ENCODE peak calls at places on chromosome 19, in seven cellular contexts. W is colonic mucosa, P is body of pancreas, X is esophagus squamous epithelium, Y is adrenal gland, M is PC-9, D is uterus. N is an unnamed sample.

GRCh38 chr19:42422576-42423461 is 4.4 kb downstream of the LIPE start:
- DNase-seq in W (peak; percentile 44), P (no peak), X (no peak), Y (no peak), M (peak; percentile 58), D (no peak), N (no peak)

GRCh38 chr19:42059196-42059595 is 10.8 kb downstream of the GRIK5 start:
- DNase-seq in W (no peak), P (no peak), X (no peak), Y (no peak), M (no peak), D (no peak), N (no peak)

GRCh38 chr19:23949611-23950010 is 34.9 kb downstream of the ZNF726 start:
- DNase-seq in W (no peak), P (no peak), X (no peak), Y (no peak), M (no peak), D (no peak), N (no peak)

GRCh38 chr19:52988506-52988905 is 25.2 kb upstream of the ERVV-1 start:
- DNase-seq in W (no peak), P (no peak), X (no peak), Y (no peak), M (no peak), D (no peak), N (no peak)

GRCh38 chr19:45322744-45323281 is at the start of gene CKM:
- DNase-seq in W (no peak), P (no peak), X (no peak), Y (no peak), M (no peak), D (no peak), N (no peak)

GRCh38 chr19:16062789-16063188 is 13.5 kb upstream of the TPM4 start:
- DNase-seq in W (peak; percentile 72), P (peak; percentile 37), X (no peak), Y (no peak), M (peak; percentile 59), D (no peak), N (no peak)

GRCh38 chr19:3360494-3361383 is 5.6 kb upstream of the NFIC start:
- DNase-seq in W (peak; percentile 77), P (peak; percentile 76), X (no peak), Y (peak; percentile 84), M (no peak), D (peak; percentile 72), N (peak; percentile 88)

GRCh38 chr19:29422686-29423085 is 103.1 kb upstream of the VSTM2B start:
- DNase-seq in W (no peak), P (no peak), X (no peak), Y (no peak), M (no peak), D (no peak), N (no peak)

GRCh38 chr19:658916-659839 is 3.8 kb downstream of the RNF126 start:
- DNase-seq in W (no peak), P (no peak), X (no peak), Y (peak; percentile 88), M (no peak), D (no peak), N (no peak)

GRCh38 chr19:18725755-18726416 is 42.4 kb downstream of the CRTC1 start:
- DNase-seq in W (no peak), P (no peak), X (no peak), Y (no peak), M (no peak), D (peak; percentile 37), N (no peak)

GRCh38 chr19:1779604-1779973 is 26.3 kb downstream of the ONECUT3 start:
- DNase-seq in W (no peak), P (no peak), X (no peak), Y (no peak), M (no peak), D (no peak), N (no peak)

GRCh38 chr19:10087296-10088061 is 1.4 kb downstream of the SHFL start:
- DNase-seq in W (no peak), P (no peak), X (no peak), Y (no peak), M (no peak), D (no peak), N (no peak)
- H3K4me3 ChIP-seq in W (peak overlapping the region; percentile 68), P (no peak overlapping the region), X (peak overlapping the region; percentile 99), Y (no peak overlapping the region), M (no peak overlapping the region), D (peak overlapping the region; percentile 81), N (no peak overlapping the region)

GRCh38 chr19:46346821-46347571 is at the start of gene PPP5C:
- DNase-seq in W (peak; percentile 91), P (peak; percentile 95), X (peak; percentile 33), Y (peak; percentile 95), M (peak; percentile 86), D (peak; percentile 87), N (peak; percentile 97)
- H3K27ac ChIP-seq in W (peak within 1 kb of the TSS; percentile 60), P (peak within 1 kb of the TSS; percentile 82), X (peak within 1 kb of the TSS; percentile 92), Y (peak within 1 kb of the TSS; percentile 89), M (peak within 1 kb of the TSS; percentile 20), D (peak within 1 kb of the TSS; percentile 75), N (peak within 1 kb of the TSS; percentile 29)

GRCh38 chr19:40398417-40399056 is 8.6 kb upstream of the HIPK4 start:
- DNase-seq in W (peak; percentile 78), P (no peak), X (no peak), Y (no peak), M (no peak), D (peak; percentile 45), N (no peak)
- H3K4me3 ChIP-seq in W (no peak overlapping the region), P (no peak overlapping the region), X (no peak overlapping the region), Y (no peak overlapping the region), M (no peak overlapping the region), D (no peak overlapping the region), N (no peak overlapping the region)

DNA sequence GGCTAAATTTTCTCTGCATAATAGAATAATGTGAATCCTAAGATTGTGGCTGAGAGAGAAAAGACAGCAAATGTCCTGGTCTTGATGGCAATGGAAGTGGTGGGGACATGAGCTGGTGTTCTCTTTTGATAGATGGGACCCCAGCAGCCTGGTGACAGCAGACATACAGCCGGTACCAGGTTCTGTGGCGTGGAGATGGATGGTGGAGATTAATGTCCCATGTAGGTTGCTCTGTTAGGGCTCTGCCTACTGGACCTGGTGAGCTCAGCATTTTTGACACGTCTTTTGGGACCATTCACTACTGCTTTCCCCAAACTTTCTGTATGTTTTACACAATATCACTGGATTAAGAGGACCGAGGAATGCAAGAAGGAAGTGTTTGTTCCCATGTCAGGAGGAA is 8.2 kb upstream of the SIGLEC14 start:
- DNase-seq in W (no peak), P (no peak), X (no peak), Y (no peak), M (no peak), D (no peak), N (no peak)
- H3K27ac ChIP-seq in W (no peak overlapping the region), P (no peak overlapping the region), X (no peak overlapping the region), Y (no peak overlapping the region), M (no peak overlapping the region), D (no peak overlapping the region), N (no peak overlapping the region)

DNA sequence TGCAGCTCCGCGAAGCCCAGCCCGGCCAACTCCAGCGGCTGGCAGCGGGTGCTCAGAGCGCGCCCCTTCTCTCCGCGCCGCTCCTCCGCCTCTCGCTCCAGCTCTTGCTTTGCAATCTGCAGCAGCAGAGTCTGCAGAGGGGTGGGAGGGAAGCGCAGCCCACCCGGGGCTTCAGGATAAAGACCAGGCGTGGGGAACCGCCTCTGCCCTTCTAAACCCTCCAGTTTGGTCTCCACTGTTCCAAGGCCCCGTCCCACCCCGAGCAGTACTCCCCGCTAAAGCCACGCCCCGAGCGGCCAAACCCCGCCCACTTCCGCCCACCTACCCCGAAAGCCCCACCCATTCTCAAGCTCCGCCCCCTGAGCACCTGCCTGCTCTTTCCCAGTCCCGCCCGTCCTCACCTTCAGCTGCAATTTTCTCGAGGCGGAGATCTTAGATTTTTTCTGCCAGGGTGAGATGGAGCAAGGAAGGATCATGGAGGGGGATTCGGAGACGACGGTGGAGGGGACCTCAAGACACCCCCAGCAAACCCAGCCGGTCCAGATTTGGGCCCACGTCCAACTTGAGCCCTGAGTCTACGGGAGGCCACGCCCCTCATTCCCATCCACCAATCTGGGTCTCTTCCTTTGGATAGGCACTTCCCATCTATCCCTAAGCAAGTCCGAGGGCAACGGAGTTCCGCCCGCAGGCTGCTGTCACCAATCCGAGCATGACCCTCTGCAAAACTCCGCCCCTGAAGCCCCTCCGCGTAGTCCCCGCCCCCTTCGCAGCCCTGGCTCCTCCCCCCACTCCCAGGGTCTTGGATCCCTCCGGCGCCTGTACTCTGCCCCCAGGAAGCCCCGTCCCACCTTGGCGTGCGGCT is 1.1 kb downstream of the TNNI3 start:
- DNase-seq in W (peak; percentile 91), P (peak; percentile 46), X (no peak), Y (no peak), M (no peak), D (no peak), N (no peak)
- H3K4me3 ChIP-seq in W (peak overlapping the region; percentile 15), P (no peak overlapping the region), X (no peak overlapping the region), Y (no peak overlapping the region), M (no peak overlapping the region), D (no peak overlapping the region), N (no peak overlapping the region)

GRCh38 chr19:51258165-51258564 is 7.3 kb downstream of the SIGLECL1 start:
- DNase-seq in W (no peak), P (no peak), X (no peak), Y (no peak), M (no peak), D (no peak), N (no peak)

GRCh38 chr19:51257471-51257870 is 6.6 kb downstream of the SIGLECL1 start:
- DNase-seq in W (no peak), P (no peak), X (no peak), Y (no peak), M (no peak), D (no peak), N (no peak)

GRCh38 chr19:51258761-51259160 is 7.9 kb downstream of the SIGLECL1 start:
- DNase-seq in W (no peak), P (no peak), X (no peak), Y (no peak), M (no peak), D (no peak), N (no peak)

GRCh38 chr19:51256053-51256682 is 5.3 kb downstream of the SIGLECL1 start:
- DNase-seq in W (no peak), P (no peak), X (no peak), Y (no peak), M (no peak), D (no peak), N (no peak)

GRCh38 chr19:51259348-51260245 is 8.7 kb downstream of the SIGLECL1 start:
- DNase-seq in W (peak; percentile 20), P (no peak), X (no peak), Y (peak; percentile 67), M (no peak), D (no peak), N (peak; percentile 59)
- H3K27ac ChIP-seq in W (no peak overlapping the region), P (no peak overlapping the region), X (no peak overlapping the region), Y (no peak overlapping the region), M (no peak overlapping the region), D (no peak overlapping the region), N (no peak overlapping the region)

N was measured in aorta.